ENCODE peak calls at places on chromosomes 11 and 22, in seven cellular contexts. N is CD4-positive, alpha-beta T cell; S is epithelial cell of esophagus; K is choroid plexus epithelial cell; D is MCF 10A; L is endothelial cell; Q is kidney epithelial cell. U is an unnamed sample.

GRCh38 chr11:122977455-122978302 is 4.0 kb downstream of the BSX start:
- DNase-seq in N (no peak), S (no peak), K (no peak), D (no peak), L (peak), Q (no peak), U (no peak)

GRCh38 chr11:114317738-114318137 is 21.5 kb downstream of the NNMT start:
- DNase-seq in N (no peak), S (peak), K (peak), D (peak), L (peak), Q (no peak), U (no peak)

GRCh38 chr22:46829140-46829891 is 66.9 kb downstream of the TBC1D22A start:
- DNase-seq in N (no peak), S (peak), K (peak), D (peak), L (no peak), Q (peak), U (no peak)

GRCh38 chr11:16815047-16815767 is 76.8 kb downstream of the C11orf58 start:
- DNase-seq in N (no peak), S (no peak), K (peak), D (no peak), L (no peak), Q (no peak), U (no peak)

GRCh38 chr11:83158965-83159900 is 2.3 kb downstream of the PCF11 start:
- DNase-seq in N (no peak), S (no peak), K (no peak), D (no peak), L (no peak), Q (no peak), U (no peak)

GRCh38 chr11:134555510-134555909 is 143.5 kb upstream of the B3GAT1 start:
- DNase-seq in N (no peak), S (no peak), K (no peak), D (no peak), L (no peak), Q (no peak), U (no peak)

GRCh38 chr22:17098379-17098819 is 13.6 kb downstream of the IL17RA start:
- DNase-seq in N (no peak), S (no peak), K (no peak), D (no peak), L (no peak), Q (no peak), U (no peak)

GRCh38 chr22:46887978-46888377 is 125.5 kb downstream of the TBC1D22A start:
- DNase-seq in N (no peak), S (no peak), K (no peak), D (no peak), L (no peak), Q (no peak), U (no peak)

GRCh38 chr11:120122921-120123683 is 14.8 kb downstream of the TRIM29 start:
- DNase-seq in N (no peak), S (peak), K (no peak), D (no peak), L (no peak), Q (no peak), U (no peak)

GRCh38 chr22:47090591-47091240 is 328.3 kb downstream of the TBC1D22A start:
- DNase-seq in N (peak), S (peak), K (peak), D (no peak), L (no peak), Q (no peak), U (no peak)

GRCh38 chr11:118193910-118194566 is 17.6 kb upstream of the SCN2B start:
- DNase-seq in N (no peak), S (no peak), K (no peak), D (no peak), L (no peak), Q (no peak), U (peak)

GRCh38 chr22:50438305-50439275 is 36.2 kb downstream of the SBF1 start:
- DNase-seq in N (no peak), S (no peak), K (no peak), D (no peak), L (no peak), Q (no peak), U (no peak)

GRCh38 chr11:19673924-19674390 is 38.7 kb upstream of the NAV2 start:
- DNase-seq in N (no peak), S (no peak), K (no peak), D (no peak), L (no peak), Q (no peak), U (no peak)

GRCh38 chr11:126879516-126879915 is 121.1 kb downstream of the KIRREL3 start:
- DNase-seq in N (no peak), S (no peak), K (no peak), D (no peak), L (no peak), Q (no peak), U (no peak)

GRCh38 chr11:60925685-60926267 is 1.5 kb downstream of the TMEM132A start:
- DNase-seq in N (no peak), S (peak), K (peak), D (peak), L (no peak), Q (peak), U (no peak)

GRCh38 chr22:23279781-23280180 is 99.5 kb downstream of the BCR start:
- DNase-seq in N (no peak), S (peak), K (no peak), D (peak), L (no peak), Q (no peak), U (no peak)

GRCh38 chr11:9982796-9983579 is 311.0 kb downstream of the SBF2 start:
- DNase-seq in N (no peak), S (peak), K (peak), D (peak), L (no peak), Q (no peak), U (no peak)

GRCh38 chr11:114877976-114878375 is 199.6 kb downstream of the NXPE2 start:
- DNase-seq in N (no peak), S (no peak), K (no peak), D (no peak), L (no peak), Q (no peak), U (no peak)

GRCh38 chr22:27416553-27417427 is 384.8 kb downstream of the MN1 start:
- DNase-seq in N (no peak), S (peak), K (peak), D (peak), L (no peak), Q (peak), U (no peak)

GRCh38 chr22:49659924-49660315 is 167.8 kb downstream of the BRD1 start:
- DNase-seq in N (no peak), S (no peak), K (no peak), D (no peak), L (no peak), Q (no peak), U (no peak)

GRCh38 chr11:12692238-12693074 is 18.2 kb downstream of the TEAD1 start:
- DNase-seq in N (no peak), S (peak), K (peak), D (peak), L (no peak), Q (peak), U (no peak)

GRCh38 chr11:1150769-1151365 is 6.9 kb upstream of the MUC5AC start:
- DNase-seq in N (no peak), S (no peak), K (peak), D (peak), L (no peak), Q (no peak), U (peak)
- TF ChIP-seq CTCF in N (no peak), S (no peak), K (no peak), D (no peak), L (no peak), Q (no peak), U (no peak)

GRCh38 chr11:111357150-111358037 is 21.7 kb downstream of the POU2AF1 start:
- DNase-seq in N (no peak), S (no peak), K (no peak), D (no peak), L (no peak), Q (no peak), U (no peak)
- TF ChIP-seq CTCF in N (no peak), S (no peak), K (no peak), D (no peak), L (no peak), Q (no peak), U (no peak)

GRCh38 chr22:28978158-28978557 is 83.5 kb downstream of the C22orf31 start:
- DNase-seq in N (no peak), S (peak), K (peak), D (peak), L (no peak), Q (no peak), U (no peak)
- TF ChIP-seq CTCF in N (no peak), S (no peak), K (no peak), D (no peak), L (no peak), Q (no peak), U (no peak)

GRCh38 chr11:42766191-42766590 is 545.6 kb upstream of the API5 start:
- DNase-seq in N (no peak), S (no peak), K (no peak), D (no peak), L (no peak), Q (no peak), U (no peak)

GRCh38 chr11:42772886-42773285 is 538.9 kb upstream of the API5 start:
- DNase-seq in N (no peak), S (no peak), K (no peak), D (no peak), L (no peak), Q (no peak), U (no peak)

GRCh38 chr11:42768576-42768975 is 543.2 kb upstream of the API5 start:
- DNase-seq in N (no peak), S (no peak), K (no peak), D (no peak), L (no peak), Q (no peak), U (no peak)

GRCh38 chr11:42764936-42765335 is 546.9 kb upstream of the API5 start:
- DNase-seq in N (no peak), S (no peak), K (no peak), D (no peak), L (no peak), Q (no peak), U (no peak)

DNA sequence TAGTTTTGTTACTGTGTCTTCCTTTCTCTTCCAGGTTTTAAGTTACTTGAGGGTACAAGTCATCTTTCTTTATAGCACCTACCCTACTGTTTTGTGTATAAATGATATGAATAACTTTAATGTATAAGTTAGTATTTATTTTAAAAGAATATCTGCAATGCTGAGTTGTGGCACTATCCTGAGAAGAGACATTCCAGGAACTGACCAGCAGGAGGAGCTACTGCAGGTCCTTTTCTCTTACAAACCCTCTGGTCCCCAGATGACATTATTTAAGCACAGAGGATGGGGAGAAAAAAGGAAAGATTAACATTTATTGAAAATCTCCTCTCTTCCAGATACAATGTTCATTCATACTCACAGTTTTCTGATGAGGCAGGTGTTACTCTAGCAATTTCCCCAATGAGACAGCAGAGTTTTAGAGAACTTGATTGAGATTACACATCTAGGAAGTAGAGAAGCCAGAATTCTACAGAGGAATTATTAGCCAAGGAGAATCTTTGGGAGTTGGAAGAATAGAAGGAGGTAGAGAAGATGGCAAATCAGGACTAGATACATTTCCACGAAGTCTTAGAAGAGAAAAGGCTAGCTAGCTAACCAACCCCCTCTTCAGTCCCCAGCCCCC is 541.2 kb upstream of the API5 start:
- DNase-seq in N (no peak), S (peak), K (peak), D (no peak), L (peak), Q (no peak), U (peak)
- TF ChIP-seq CTCF in N (no peak), S (peak), K (peak), D (peak), L (peak), Q (peak), U (peak)

GRCh38 chr22:45309422-45310227 is at the start of gene FAM118A:
- DNase-seq in N (peak), S (peak), K (peak), D (peak), L (peak), Q (peak), U (peak)
- TF ChIP-seq CTCF in N (no peak), S (no peak), K (no peak), D (no peak), L (no peak), Q (no peak), U (no peak)

DNA sequence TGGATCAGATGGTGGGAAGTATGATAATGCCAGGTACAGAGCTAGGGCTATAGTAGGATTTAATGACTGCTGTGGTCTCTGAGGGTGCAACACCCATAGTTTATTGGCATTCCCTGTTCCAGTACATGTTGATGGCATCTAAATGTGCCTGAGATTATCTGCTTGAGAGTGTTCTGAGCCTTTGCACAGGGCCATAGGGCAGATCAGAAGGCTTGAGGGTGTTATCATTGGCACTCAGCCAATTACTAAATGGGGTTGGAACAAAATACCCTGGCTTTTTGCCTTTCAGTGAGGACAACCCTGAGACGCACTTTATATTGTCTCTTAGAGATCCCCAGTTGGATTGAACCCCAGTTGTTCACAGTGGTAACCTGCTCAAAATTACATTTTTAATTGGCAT is 6.7 kb downstream of the SLC5A12 start:
- DNase-seq in N (no peak), S (no peak), K (no peak), D (peak), L (no peak), Q (no peak), U (no peak)
- TF ChIP-seq CTCF in N (no peak), S (no peak), K (no peak), D (no peak), L (no peak), Q (no peak), U (no peak)

GRCh38 chr11:47724041-47724729 is 9.0 kb upstream of the AGBL2 start:
- DNase-seq in N (no peak), S (peak), K (peak), D (peak), L (no peak), Q (peak), U (no peak)

GRCh38 chr11:47720651-47721050 is 5.5 kb upstream of the AGBL2 start:
- DNase-seq in N (no peak), S (no peak), K (no peak), D (no peak), L (no peak), Q (no peak), U (no peak)

GRCh38 chr11:47726878-47727514 is 11.8 kb upstream of the AGBL2 start:
- DNase-seq in N (no peak), S (no peak), K (no peak), D (no peak), L (no peak), Q (no peak), U (no peak)

GRCh38 chr11:47725445-47726442 is 10.6 kb upstream of the AGBL2 start:
- DNase-seq in N (no peak), S (no peak), K (peak), D (no peak), L (no peak), Q (no peak), U (no peak)

GRCh38 chr11:47723041-47723440 is 7.9 kb upstream of the AGBL2 start:
- DNase-seq in N (no peak), S (no peak), K (no peak), D (no peak), L (no peak), Q (no peak), U (no peak)
- TF ChIP-seq CTCF in N (no peak), S (no peak), K (no peak), D (no peak), L (no peak), Q (no peak), U (no peak)

DNA sequence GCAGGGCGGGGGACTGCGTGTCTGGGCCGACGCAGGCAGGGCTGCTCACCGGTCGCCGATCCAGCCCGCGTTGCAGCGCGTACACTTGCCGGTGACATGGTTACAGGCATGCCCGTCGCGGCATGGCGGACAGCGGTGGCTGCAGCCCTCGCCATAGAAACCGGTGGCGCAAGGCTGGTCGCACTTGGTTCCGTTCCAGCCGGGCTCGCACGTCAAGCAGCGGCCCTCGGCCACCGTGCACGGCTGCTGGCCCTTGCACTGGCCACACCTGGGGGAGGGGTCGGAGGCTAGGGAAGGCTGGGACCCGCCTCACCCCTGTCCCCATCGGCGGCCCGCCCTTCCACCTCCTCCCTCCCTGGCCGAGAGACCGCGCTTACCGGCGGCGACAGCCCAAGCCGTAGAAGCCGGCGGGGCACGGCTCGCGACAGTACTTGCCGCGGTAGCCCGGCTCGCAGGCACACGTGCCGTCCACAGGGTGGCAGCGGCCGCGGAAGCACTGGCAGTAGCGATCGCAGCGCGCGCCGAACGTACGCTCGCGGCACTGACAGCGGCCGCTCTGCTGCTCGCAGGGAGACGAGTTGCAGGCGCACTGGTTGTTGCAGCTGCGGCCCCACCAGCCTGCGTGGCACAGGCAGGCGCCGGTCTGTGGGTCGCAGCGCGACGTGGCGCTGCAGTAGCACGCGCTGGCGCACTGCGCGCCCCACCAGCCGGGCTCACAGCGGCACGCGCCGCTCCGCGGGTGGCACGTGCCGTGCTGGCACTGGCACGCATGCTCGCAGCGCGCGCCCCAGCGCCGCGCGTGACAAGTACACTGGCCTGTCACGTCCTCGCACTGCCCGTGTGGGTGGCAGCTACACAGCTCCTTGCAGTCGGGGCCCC is 6.7 kb downstream of the SCARF2 start:
- DNase-seq in N (peak), S (peak), K (no peak), D (no peak), L (peak), Q (no peak), U (no peak)
- TF ChIP-seq CTCF in N (peak), S (peak), K (no peak), D (no peak), L (peak), Q (peak), U (no peak)

GRCh38 chr11:86244522-86245368 is at the start of gene EED:
- DNase-seq in N (peak), S (peak), K (peak), D (peak), L (peak), Q (peak), U (peak)
- TF ChIP-seq CTCF in N (no peak), S (no peak), K (no peak), D (no peak), L (no peak), Q (no peak), U (no peak)

U was measured in GM10248.